ENCODE peak calls at places on chromosomes 6 and 20, in nine cellular contexts. I is HCT116, Y is stomach, L is transverse colon, K is uterus, H is NB4, Q is tibial nerve, Z is A549, B is sigmoid colon. N is an unnamed sample.
A peak's percentile ranks its signal among the peaks of the same experiment; 100 is the strongest.

GRCh38 chr20:48626226-48626937 is 201.4 kb downstream of the PREX1 start:
- DNase-seq in I (no peak), Y (no peak), L (no peak), K (no peak), H (peak; percentile 93), Q (no peak), Z (no peak), B (no peak), N (no peak)

GRCh38 chr6:43299338-43300293 is 1.6 kb downstream of the SLC22A7 start:
- DNase-seq in I (no peak), Y (no peak), L (no peak), K (no peak), H (no peak), Q (no peak), Z (no peak), B (no peak), N (no peak)

GRCh38 chr6:141118991-141119390 is 1013.7 kb upstream of the GJE1 start:
- DNase-seq in I (no peak), Y (no peak), L (no peak), K (no peak), H (no peak), Q (no peak), Z (no peak), B (no peak), N (no peak)

GRCh38 chr6:166313255-166314070 is 5.3 kb upstream of the PRR18 start:
- DNase-seq in I (peak; percentile 53), Y (peak; percentile 53), L (peak; percentile 27), K (no peak), H (peak; percentile 77), Q (peak; percentile 21), Z (peak; percentile 31), B (no peak), N (peak; percentile 78)

GRCh38 chr6:2124260-2124709 is 121.1 kb downstream of the GMDS start:
- DNase-seq in I (no peak), Y (no peak), L (no peak), K (peak; percentile 16), H (no peak), Q (no peak), Z (no peak), B (no peak), N (no peak)

GRCh38 chr6:158353851-158354508 is 41.7 kb downstream of the TULP4 start:
- DNase-seq in I (no peak), Y (no peak), L (no peak), K (no peak), H (no peak), Q (no peak), Z (no peak), B (no peak), N (no peak)

GRCh38 chr6:32047084-32047478 is 8.9 kb downstream of the CYP21A2 start:
- DNase-seq in I (peak; percentile 21), Y (no peak), L (peak; percentile 24), K (peak; percentile 77), H (no peak), Q (peak; percentile 80), Z (no peak), B (peak; percentile 91), N (peak; percentile 93)

GRCh38 chr6:110933913-110934312 is 24.6 kb upstream of the GTF3C6 start:
- DNase-seq in I (no peak), Y (no peak), L (no peak), K (no peak), H (no peak), Q (no peak), Z (no peak), B (no peak), N (no peak)

GRCh38 chr6:113894712-113895674 is 37.8 kb downstream of the MARCKS start:
- DNase-seq in I (no peak), Y (no peak), L (no peak), K (no peak), H (no peak), Q (no peak), Z (no peak), B (no peak), N (no peak)

GRCh38 chr6:42264852-42265390 is 47.3 kb upstream of the MRPS10 start:
- DNase-seq in I (no peak), Y (no peak), L (no peak), K (no peak), H (no peak), Q (no peak), Z (no peak), B (peak; percentile 53), N (no peak)

GRCh38 chr6:76681781-76682180 is 609.3 kb upstream of the IMPG1 start:
- DNase-seq in I (no peak), Y (no peak), L (no peak), K (no peak), H (no peak), Q (no peak), Z (no peak), B (no peak), N (no peak)

GRCh38 chr20:62655291-62656204 is 13.2 kb downstream of the SLCO4A1 start:
- DNase-seq in I (no peak), Y (no peak), L (no peak), K (peak; percentile 49), H (no peak), Q (no peak), Z (no peak), B (no peak), N (no peak)

GRCh38 chr6:73503027-73503772 is 17.6 kb downstream of the EEF1A1 start:
- DNase-seq in I (no peak), Y (no peak), L (no peak), K (no peak), H (peak; percentile 32), Q (no peak), Z (no peak), B (no peak), N (no peak)

GRCh38 chr6:57312004-57312345 is 5.5 kb upstream of the PRIM2 start:
- DNase-seq in I (no peak), Y (no peak), L (no peak), K (no peak), H (no peak), Q (no peak), Z (no peak), B (no peak), N (no peak)

GRCh38 chr20:5658897-5659296 is 91.3 kb upstream of the SHLD1 start:
- DNase-seq in I (no peak), Y (peak; percentile 29), L (peak; percentile 44), K (peak; percentile 67), H (peak; percentile 57), Q (peak; percentile 65), Z (peak; percentile 68), B (peak; percentile 90), N (peak; percentile 88)

GRCh38 chr6:27479319-27480182 is 6.6 kb upstream of the ZNF184 start:
- DNase-seq in I (peak; percentile 84), Y (peak; percentile 63), L (peak; percentile 80), K (peak; percentile 89), H (peak; percentile 93), Q (peak; percentile 92), Z (peak; percentile 40), B (peak; percentile 91), N (peak; percentile 91)
- TF ChIP-seq POLR2A in I (no peak), Y (no peak), L (no peak), K (no peak), H (no peak), Q (no peak), Z (no peak), B (no peak), N (no peak)

GRCh38 chr6:37819177-37819801 is at the start of gene ZFAND3:
- DNase-seq in I (peak; percentile 94), Y (peak; percentile 97), L (peak; percentile 97), K (peak; percentile 98), H (peak; percentile 97), Q (peak; percentile 93), Z (peak; percentile 82), B (peak; percentile 98), N (peak; percentile 94)

GRCh38 chr6:37822851-37823682 is 3.5 kb downstream of the ZFAND3 start:
- DNase-seq in I (no peak), Y (peak; percentile 79), L (peak; percentile 89), K (no peak), H (no peak), Q (no peak), Z (no peak), B (no peak), N (no peak)

GRCh38 chr6:37820713-37821069 is 1.2 kb downstream of the ZFAND3 start:
- DNase-seq in I (no peak), Y (no peak), L (no peak), K (no peak), H (peak; percentile 21), Q (no peak), Z (no peak), B (no peak), N (no peak)

GRCh38 chr6:37819802-37820712 is 530 bp downstream of the ZFAND3 start:
- DNase-seq in I (peak; percentile 29), Y (peak; percentile 42), L (peak; percentile 42), K (peak; percentile 49), H (peak; percentile 83), Q (peak; percentile 70), Z (peak; percentile 22), B (peak; percentile 82), N (peak; percentile 90)

DNA sequence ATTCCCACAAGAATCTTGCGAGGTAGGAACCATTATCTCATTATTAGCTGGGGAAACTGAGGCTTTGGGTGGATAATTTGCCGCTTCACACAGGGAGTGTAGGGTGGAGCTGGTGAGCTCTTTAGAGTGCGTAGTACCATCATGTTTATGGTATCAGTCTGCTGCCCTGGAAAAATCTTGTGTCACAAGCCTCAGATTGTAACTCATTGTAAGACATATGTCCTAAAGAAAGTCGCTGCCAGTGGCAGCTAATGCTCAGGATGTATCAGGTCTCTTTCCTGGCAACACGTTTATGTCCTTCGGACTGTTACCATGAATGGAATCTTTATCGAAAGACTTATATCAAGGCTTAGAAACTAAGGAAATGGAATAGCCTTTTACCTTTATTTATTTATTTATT is 1.9 kb downstream of the ZFAND3 start:
- DNase-seq in I (no peak), Y (no peak), L (no peak), K (no peak), H (no peak), Q (no peak), Z (no peak), B (no peak), N (no peak)
- H3K4me3 ChIP-seq in I (no peak overlapping the region), Y (peak overlapping the region; percentile 3), L (no peak overlapping the region), K (no peak overlapping the region), H (peak overlapping the region; percentile 63), Q (no peak overlapping the region), Z (peak overlapping the region; percentile 62), B (no peak overlapping the region), N (no peak overlapping the region)

GRCh38 chr20:24150406-24150805 is 161.8 kb upstream of the GGTLC1 start:
- DNase-seq in I (no peak), Y (no peak), L (no peak), K (no peak), H (no peak), Q (no peak), Z (no peak), B (no peak), N (no peak)
- TF ChIP-seq CTCF in I (no peak), Y (no peak), L (no peak), K (no peak), H (no peak), Q (no peak), Z (no peak), B (no peak), N (no peak)

DNA sequence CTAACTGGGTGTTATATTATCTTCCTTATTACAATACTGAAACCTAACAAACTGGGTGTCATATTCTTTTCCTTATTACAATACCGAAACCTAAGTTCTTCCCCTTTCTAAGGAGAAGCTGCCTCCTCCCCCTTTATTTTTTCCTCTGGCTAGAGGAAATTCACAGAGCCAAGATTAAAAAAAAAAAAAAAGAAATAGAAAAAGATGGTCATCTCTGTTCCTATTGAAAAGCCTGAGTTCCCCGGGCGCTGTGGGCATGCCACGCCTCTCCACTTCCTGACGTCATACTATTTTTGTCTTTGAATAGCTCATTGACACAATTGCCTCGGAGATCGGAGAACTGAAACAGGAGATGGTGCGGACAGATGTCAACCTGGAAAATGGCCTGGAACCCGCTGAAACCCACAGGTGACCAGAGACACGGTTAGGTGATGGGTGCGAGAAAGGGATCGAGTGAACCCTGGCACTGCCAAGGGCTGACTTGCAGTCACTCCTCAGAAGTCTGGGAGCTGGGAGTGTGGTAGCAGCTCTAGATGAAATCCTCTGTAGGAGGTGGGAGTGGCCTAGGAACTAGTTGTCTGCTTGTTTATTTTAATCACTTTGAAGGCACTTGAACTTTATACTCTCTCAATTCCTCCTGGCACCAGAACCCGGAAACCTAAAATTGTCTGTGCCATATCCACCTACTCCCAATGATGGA is 82.2 kb upstream of the NAA20 start:
- DNase-seq in I (no peak), Y (peak; percentile 42), L (peak; percentile 75), K (no peak), H (peak; percentile 43), Q (peak; percentile 63), Z (peak; percentile 51), B (peak; percentile 79), N (peak; percentile 83)
- TF ChIP-seq POLR2A in I (no peak), Y (no peak), L (peak; percentile 71), K (no peak), H (no peak), Q (no peak), Z (no peak), B (peak; percentile 38), N (no peak)